ENCODE peak calls at places on chromosomes 1 and 21, in six cellular contexts. K is uterus, U is spleen, A is tibial artery, Q is OCI-LY7, O is IMR-90. L is an unnamed sample.

GRCh38 chr1:230746617-230747016 is 571 bp upstream of the CAPN9 start:
- DNase-seq in A (no peak), Q (no peak), U (no peak), K (no peak), O (no peak), L (no peak)

GRCh38 chr1:93442276-93442675 is 5.6 kb upstream of the FNBP1L start:
- DNase-seq in A (no peak), O (no peak), Q (no peak), K (no peak), U (no peak), L (no peak)

GRCh38 chr1:20093940-20094391 is 24.0 kb downstream of the PLA2G5 start:
- DNase-seq in U (no peak), K (peak), A (peak), O (no peak), Q (no peak), L (no peak)

GRCh38 chr21:42463861-42464515 is 32.0 kb downstream of the RSPH1 start:
- DNase-seq in Q (peak), O (peak), U (peak), A (no peak), K (no peak), L (peak)

GRCh38 chr1:66368261-66368660 is 165.7 kb upstream of the SGIP1 start:
- DNase-seq in K (no peak), Q (no peak), A (no peak), O (no peak), U (no peak), L (no peak)

GRCh38 chr1:34690269-34690668 is 64.6 kb upstream of the GJB5 start:
- DNase-seq in A (no peak), K (no peak), O (no peak), Q (no peak), U (no peak), L (no peak)

GRCh38 chr1:151047591-151047924 is at the start of gene C1orf56:
- DNase-seq in U (peak), K (peak), O (peak), A (peak), Q (no peak), L (no peak)

GRCh38 chr21:26394341-26394740 is 178.7 kb downstream of the CYYR1 start:
- DNase-seq in K (no peak), A (no peak), O (no peak), U (no peak), Q (no peak), L (no peak)

GRCh38 chr1:41502912-41503311 is 18.4 kb upstream of the EDN2 start:
- DNase-seq in K (no peak), O (no peak), A (no peak), Q (no peak), U (no peak), L (no peak)

GRCh38 chr1:201004154-201004553 is 19.4 kb downstream of the KIF21B start:
- DNase-seq in U (no peak), Q (no peak), O (no peak), K (no peak), A (no peak), L (no peak)

GRCh38 chr1:206608108-206608698 is 4.1 kb downstream of the EIF2D start:
- DNase-seq in K (no peak), U (no peak), A (no peak), Q (peak), O (peak), L (no peak)

GRCh38 chr1:154264454-154264853 is 8.0 kb upstream of the HAX1 start:
- DNase-seq in O (no peak), A (no peak), Q (no peak), U (no peak), K (no peak), L (no peak)
- H3K27ac ChIP-seq in O (no peak), A (no peak), Q (no peak), U (no peak), K (no peak), L (no peak)

GRCh38 chr1:37107153-37107552 is 72.8 kb upstream of the GRIK3 start:
- DNase-seq in Q (no peak), K (no peak), O (no peak), A (no peak), U (no peak), L (no peak)

GRCh38 chr1:37100310-37100709 is 66.0 kb upstream of the GRIK3 start:
- DNase-seq in O (no peak), A (no peak), Q (no peak), U (no peak), K (no peak), L (no peak)

GRCh38 chr1:37108596-37109188 is 74.4 kb upstream of the GRIK3 start:
- DNase-seq in A (no peak), O (no peak), Q (no peak), K (no peak), U (no peak), L (no peak)

GRCh38 chr1:37098196-37098595 is 63.9 kb upstream of the GRIK3 start:
- DNase-seq in U (no peak), O (no peak), A (no peak), Q (no peak), K (no peak), L (no peak)

GRCh38 chr1:37102656-37103382 is 68.5 kb upstream of the GRIK3 start:
- DNase-seq in K (no peak), A (no peak), Q (no peak), O (no peak), U (no peak), L (no peak)
- TF ChIP-seq CTCF in K (no peak), A (no peak), Q (no peak), O (no peak), U (no peak), L (no peak)

GRCh38 chr21:39388811-39389155 is 39.9 kb upstream of the HMGN1 start:
- DNase-seq in A (no peak), U (no peak), O (no peak), Q (no peak), K (no peak), L (no peak)
- H3K27ac ChIP-seq in A (peak), U (peak), O (no peak), Q (no peak), K (peak), L (no peak)

GRCh38 chr21:45054927-45055612 is 19.3 kb upstream of the ADARB1 start:
- DNase-seq in A (no peak), U (no peak), K (no peak), O (no peak), Q (peak), L (no peak)
- TF ChIP-seq CTCF in A (no peak), U (no peak), K (no peak), O (no peak), Q (no peak), L (no peak)

DNA sequence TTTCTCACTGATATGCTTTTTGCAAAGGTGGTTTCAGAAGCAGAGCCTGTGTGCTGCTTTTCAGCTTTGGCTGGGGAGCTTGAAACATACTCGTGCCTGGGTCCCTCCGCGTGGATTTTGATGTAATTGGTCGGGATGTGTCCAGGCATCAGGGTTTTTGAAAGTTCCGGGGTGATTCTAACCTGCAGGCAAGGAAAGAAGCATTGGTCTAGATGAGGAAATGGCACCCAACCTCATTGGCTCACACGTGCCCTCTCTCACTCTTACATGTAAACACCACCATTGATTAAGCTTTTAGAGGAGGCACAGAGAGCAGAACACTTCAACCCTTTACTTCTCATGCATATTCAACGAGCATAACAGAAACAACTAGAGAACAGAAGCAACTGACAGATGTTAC is 112.2 kb downstream of the TLR5 start:
- DNase-seq in K (no peak), U (no peak), A (no peak), Q (no peak), O (no peak), L (no peak)
- H3K27ac ChIP-seq in K (no peak), U (no peak), A (peak), Q (no peak), O (no peak), L (no peak)